ENCODE peak calls at places on chromosomes 3 and 15, in four cellular contexts. E is lower leg skin, N is A549, H is ovary. G is an unnamed sample.

GRCh38 chr3:31542246-31542645 is 9.5 kb downstream of the STT3B start:
- DNase-seq in E (no peak), N (no peak), H (no peak), G (no peak)

GRCh38 chr3:71919572-71919971 is 134.6 kb upstream of the PROK2 start:
- DNase-seq in E (no peak), N (no peak), H (no peak), G (no peak)

GRCh38 chr15:70096215-70096974 is 1.3 kb downstream of the TLE3 start:
- DNase-seq in E (peak), N (peak), H (peak), G (peak)

GRCh38 chr3:38117163-38117716 is 19.7 kb downstream of the ACAA1 start:
- DNase-seq in E (peak), N (no peak), H (no peak), G (peak)

GRCh38 chr3:129596194-129597086 is 10.0 kb downstream of the PLXND1 start:
- DNase-seq in E (peak), N (no peak), H (peak), G (peak)

GRCh38 chr3:43794776-43795175 is 104.0 kb downstream of the ABHD5 start:
- DNase-seq in E (peak), N (no peak), H (no peak), G (no peak)

GRCh38 chr15:39095218-39095879 is 485.5 kb upstream of the THBS1 start:
- DNase-seq in E (no peak), N (no peak), H (no peak), G (no peak)

GRCh38 chr3:132284006-132284405 is 33.2 kb upstream of the ACP3 start:
- DNase-seq in E (no peak), N (no peak), H (no peak), G (no peak)

GRCh38 chr3:73719877-73720276 is 95.1 kb upstream of the PDZRN3 start:
- DNase-seq in E (no peak), N (no peak), H (peak), G (no peak)

GRCh38 chr15:52144656-52145055 is 32.1 kb upstream of the BCL2L10 start:
- DNase-seq in E (no peak), N (no peak), H (no peak), G (peak)

GRCh38 chr15:76201536-76202255 is 109.6 kb downstream of the ETFA start:
- DNase-seq in E (peak), N (no peak), H (no peak), G (no peak)

GRCh38 chr3:76527773-76528172 is 512.1 kb upstream of the ROBO2 start:
- DNase-seq in E (no peak), N (no peak), H (no peak), G (no peak)

GRCh38 chr3:16520636-16521579 is 7.4 kb upstream of the RFTN1 start:
- DNase-seq in E (no peak), N (no peak), H (no peak), G (no peak)

GRCh38 chr15:74283366-74283765 is 47.2 kb downstream of the CCDC33 start:
- DNase-seq in E (no peak), N (no peak), H (no peak), G (no peak)

GRCh38 chr15:71496336-71496955 is 313.9 kb upstream of the NR2E3 start:
- DNase-seq in E (no peak), N (no peak), H (no peak), G (peak)

GRCh38 chr15:101641134-101641764 is 10.9 kb downstream of the TM2D3 start:
- DNase-seq in E (peak), N (peak), H (peak), G (no peak)

GRCh38 chr3:425094-425493 is 228.5 kb downstream of the CHL1 start:
- DNase-seq in E (no peak), N (no peak), H (no peak), G (no peak)

GRCh38 chr3:127458698-127459097 is 131.8 kb downstream of the TPRA1 start:
- DNase-seq in E (no peak), N (no peak), H (peak), G (no peak)

GRCh38 chr15:61367953-61368352 is 138.9 kb upstream of the RORA start:
- DNase-seq in E (no peak), N (no peak), H (no peak), G (no peak)

GRCh38 chr3:45958333-45958791 is 15.1 kb downstream of the CXCR6 start:
- DNase-seq in E (peak), N (no peak), H (no peak), G (no peak)

GRCh38 chr15:88586401-88587162 is 34.6 kb upstream of the AEN start:
- DNase-seq in E (no peak), N (no peak), H (no peak), G (no peak)

GRCh38 chr3:143287403-143287802 is 167.8 kb downstream of the CHST2 start:
- DNase-seq in E (no peak), N (no peak), H (no peak), G (no peak)

GRCh38 chr15:59282515-59283337 is 76.1 kb downstream of the LDHAL6B start:
- DNase-seq in E (peak), N (no peak), H (no peak), G (no peak)

GRCh38 chr3:168545591-168545990 is 449.9 kb upstream of the GOLIM4 start:
- DNase-seq in E (no peak), N (no peak), H (no peak), G (no peak)

GRCh38 chr15:83282859-83283812 is 1.3 kb downstream of the BNC1 start:
- DNase-seq in E (no peak), N (no peak), H (peak), G (no peak)

GRCh38 chr15:60787737-60788513 is 309.0 kb upstream of the ICE2 start:
- DNase-seq in E (no peak), N (no peak), H (no peak), G (no peak)

GRCh38 chr3:99529265-99529664 is 109.1 kb upstream of the COL8A1 start:
- DNase-seq in E (no peak), N (no peak), H (no peak), G (no peak)

GRCh38 chr3:174270841-174271240 is 588.3 kb upstream of the NAALADL2 start:
- DNase-seq in E (no peak), N (no peak), H (no peak), G (no peak)

GRCh38 chr3:21750831-21751391 is at the start of gene ZNF385D:
- DNase-seq in E (peak), N (no peak), H (peak), G (peak)

GRCh38 chr3:57108684-57109083 is 48.2 kb downstream of the SPATA12 start:
- DNase-seq in E (no peak), N (no peak), H (no peak), G (no peak)

GRCh38 chr3:177410734-177411133 is 213.5 kb upstream of the TBL1XR1 start:
- DNase-seq in E (no peak), N (no peak), H (no peak), G (no peak)

GRCh38 chr15:61275451-61275850 is 46.3 kb upstream of the RORA start:
- DNase-seq in E (no peak), N (no peak), H (no peak), G (no peak)

GRCh38 chr3:19173945-19174344 is 25.6 kb downstream of the KCNH8 start:
- DNase-seq in E (no peak), N (no peak), H (no peak), G (no peak)

GRCh38 chr15:74196175-74196574 is 6.4 kb downstream of the STRA6 start:
- DNase-seq in E (no peak), N (peak), H (peak), G (peak)

GRCh38 chr15:39946862-39947261 is 12.9 kb downstream of the EIF2AK4 start:
- DNase-seq in E (no peak), N (no peak), H (no peak), G (no peak)

GRCh38 chr3:141335531-141336042 is 32.7 kb upstream of the ZBTB38 start:
- DNase-seq in E (no peak), N (no peak), H (no peak), G (no peak)

GRCh38 chr3:2869905-2870304 is 240.3 kb downstream of the IL5RA start:
- DNase-seq in E (no peak), N (no peak), H (no peak), G (no peak)

GRCh38 chr15:81069356-81069755 is 64.7 kb upstream of the CFAP161 start:
- DNase-seq in E (no peak), N (no peak), H (no peak), G (no peak)

DNA sequence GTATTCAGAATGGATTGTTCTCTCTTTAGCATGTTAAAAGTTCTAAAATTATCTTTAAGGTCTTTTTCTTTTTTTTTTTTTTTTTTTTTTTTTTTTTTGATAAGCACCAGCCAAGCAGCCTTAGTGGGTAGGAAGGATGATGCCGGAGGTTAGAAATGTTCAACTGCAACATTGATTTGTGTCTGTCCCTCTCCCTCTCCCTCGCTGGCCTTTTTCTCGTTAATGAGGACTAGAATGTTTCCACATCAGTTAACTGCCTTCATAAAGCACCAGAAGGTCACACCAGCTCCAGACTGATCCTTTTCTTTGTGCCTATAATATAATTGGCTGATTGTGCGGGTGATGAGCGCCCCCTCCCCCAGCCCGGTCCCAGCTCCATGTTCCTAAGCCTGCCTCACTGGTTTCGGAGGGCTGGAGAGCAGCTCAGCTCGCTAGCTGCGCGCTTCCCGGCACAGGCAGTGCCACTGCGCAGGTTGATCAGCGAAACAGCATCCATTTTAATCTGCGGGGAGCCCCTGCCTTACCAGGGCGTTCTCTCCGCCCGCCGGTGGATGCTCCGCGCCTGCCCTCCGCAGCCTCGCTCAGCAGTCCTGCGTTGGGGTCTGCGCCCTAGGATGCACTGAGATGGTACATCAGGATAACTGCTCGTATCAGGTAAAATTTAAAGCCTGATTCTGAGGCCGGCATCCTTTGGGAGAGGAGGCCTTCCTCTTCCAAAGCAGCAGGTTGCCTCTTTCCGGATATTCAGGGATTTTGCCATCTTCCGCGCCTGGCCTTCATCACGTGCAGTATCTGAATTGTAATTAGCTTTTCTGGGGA is 148.9 kb upstream of the IL12A start:
- DNase-seq in E (no peak), N (no peak), H (no peak), G (no peak)
- TF ChIP-seq POLR2A in E (no peak), N (no peak), H (no peak), G (no peak)

GRCh38 chr3:150830094-150830681 is 67.2 kb upstream of the SIAH2 start:
- DNase-seq in E (no peak), N (peak), H (no peak), G (no peak)

GRCh38 chr3:150829408-150829807 is 66.4 kb upstream of the SIAH2 start:
- DNase-seq in E (no peak), N (no peak), H (no peak), G (no peak)

GRCh38 chr3:150828997-150829396 is 66.0 kb upstream of the SIAH2 start:
- DNase-seq in E (no peak), N (no peak), H (no peak), G (no peak)

GRCh38 chr3:150826466-150827282 is 63.7 kb upstream of the SIAH2 start:
- DNase-seq in E (no peak), N (no peak), H (no peak), G (no peak)

DNA sequence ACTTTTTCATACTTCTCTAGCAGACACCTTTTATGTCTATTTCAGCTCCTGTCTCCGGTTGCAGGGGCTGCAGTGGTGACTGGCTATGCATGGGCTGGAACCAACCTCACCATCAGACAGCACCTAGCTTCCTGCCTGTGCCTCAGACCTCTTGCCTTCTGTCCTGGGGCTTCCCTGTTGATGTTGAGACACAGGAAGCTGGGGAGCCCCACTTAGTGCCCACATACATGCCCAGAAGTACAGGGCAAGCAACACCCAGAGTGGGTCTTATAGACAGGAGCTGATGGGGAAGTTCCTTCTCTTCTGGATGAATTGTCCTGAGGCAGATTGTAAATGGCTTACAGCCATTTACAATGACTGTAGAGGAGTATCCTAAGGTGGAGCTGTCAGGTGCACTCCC is 65.3 kb upstream of the SIAH2 start:
- DNase-seq in E (no peak), N (no peak), H (no peak), G (no peak)
- TF ChIP-seq POLR2A in E (no peak), N (no peak), H (no peak), G (no peak)

GRCh38 chr3:23740517-23741402 is 65.0 kb upstream of the UBE2E1 start:
- DNase-seq in E (no peak), N (peak), H (no peak), G (peak)
- TF ChIP-seq POLR2A in E (no peak), N (no peak), H (no peak), G (no peak)

DNA sequence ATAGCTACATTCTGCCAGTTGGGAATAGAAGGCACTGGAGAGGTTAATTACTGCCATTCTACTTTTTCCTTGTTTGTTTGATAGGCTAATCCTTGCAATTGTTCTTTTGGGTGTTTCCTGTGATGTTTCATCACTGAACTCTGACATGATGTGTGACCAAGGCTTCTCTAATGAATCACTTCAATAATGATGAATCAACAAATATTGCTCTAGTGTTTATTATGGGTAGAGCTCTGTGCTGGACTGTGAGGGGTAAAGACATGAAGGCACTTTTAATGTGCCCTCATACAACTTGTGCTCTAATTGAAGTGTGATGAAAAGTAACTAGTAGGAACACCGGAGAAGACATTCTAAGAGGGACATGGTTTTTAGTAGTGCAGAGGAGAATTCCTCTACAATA is 233.6 kb downstream of the WDR72 start:
- DNase-seq in E (no peak), N (no peak), H (no peak), G (no peak)
- TF ChIP-seq POLR2A in E (no peak), N (no peak), H (no peak), G (no peak)

DNA sequence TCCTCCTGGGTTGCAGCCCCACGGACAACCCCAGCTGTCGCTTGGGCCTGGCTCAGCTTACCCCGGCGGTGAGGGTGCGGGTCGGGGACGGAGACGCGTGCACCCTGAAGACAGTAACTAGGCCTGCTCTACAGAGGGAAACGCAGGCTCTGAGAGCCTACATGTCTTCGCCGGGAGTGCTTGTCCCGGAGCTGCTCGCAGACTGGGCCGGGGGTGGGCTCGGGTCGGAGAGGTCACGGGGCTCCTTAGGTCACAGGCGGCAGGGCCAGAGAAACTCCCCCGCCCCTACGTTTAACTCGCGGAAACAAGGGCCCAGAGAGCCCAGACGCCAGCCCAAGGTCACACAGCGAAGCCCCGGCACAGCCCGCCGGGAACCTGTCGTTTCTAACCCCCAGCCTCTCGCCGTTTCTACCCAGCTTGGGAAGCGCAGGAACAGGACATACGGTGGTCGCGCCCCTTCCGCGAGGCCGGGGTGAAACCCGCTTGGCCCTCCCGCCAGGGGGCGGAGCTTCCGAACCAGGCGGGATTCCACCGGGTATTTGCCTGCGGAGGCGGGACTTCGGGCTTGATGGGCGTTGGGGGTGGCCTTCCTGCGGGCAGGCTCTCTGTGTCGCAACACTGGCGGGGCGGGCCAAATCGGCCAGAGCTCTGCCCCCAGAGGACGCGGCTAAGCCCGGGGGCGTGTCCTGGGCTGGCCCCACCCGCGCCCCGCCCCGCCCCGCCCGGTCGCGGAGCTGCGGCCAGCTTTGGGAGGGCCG is at the start of gene HDAC11:
- DNase-seq in E (peak), N (peak), H (peak), G (peak)
- TF ChIP-seq POLR2A in E (peak), N (peak), H (peak), G (no peak)

GRCh38 chr3:50337175-50337861 is 3.3 kb downstream of the RASSF1 start:
- DNase-seq in E (peak), N (peak), H (peak), G (peak)
- TF ChIP-seq POLR2A in E (peak), N (peak), H (peak), G (peak)

DNA sequence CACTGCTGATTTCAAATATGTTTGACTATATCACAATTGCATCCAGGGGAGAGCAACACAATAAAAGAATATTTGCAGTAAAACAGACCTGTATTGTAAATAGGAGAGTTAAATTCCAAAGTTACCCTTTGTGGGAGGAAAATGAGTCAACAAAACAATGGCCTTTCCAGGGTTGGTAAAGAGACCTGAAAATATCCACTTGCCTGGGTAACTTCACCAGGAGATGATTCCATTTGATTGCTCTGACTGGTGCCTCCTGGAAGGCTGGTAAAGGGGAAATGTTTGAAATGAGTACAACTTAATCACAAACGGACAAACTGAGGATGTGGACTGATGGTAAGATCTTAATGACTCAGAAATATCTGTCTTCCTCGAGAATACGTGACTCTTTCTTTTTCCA is 43.6 kb upstream of the SRGAP3 start:
- DNase-seq in E (no peak), N (no peak), H (no peak), G (no peak)
- TF ChIP-seq POLR2A in E (no peak), N (no peak), H (no peak), G (no peak)

G was measured in H54.